ENCODE peak calls at places on chromosomes 1 and 21, in five cellular contexts. One of them, this sample, is unnamed.

GRCh38 chr1:84944767-84945486 is 51.9 kb upstream of the LPAR3 start:
- DNase-seq in breast epithelium: no peak
- DNase-seq in endodermal cell: peak; percentile 85
- DNase-seq in uterus: peak; percentile 54
- DNase-seq in kidney: no peak
- DNase-seq in this sample: peak; percentile 73

GRCh38 chr1:225476100-225476511 is 48.3 kb upstream of the LBR start:
- DNase-seq in uterus: no peak
- DNase-seq in kidney: peak; percentile 46
- DNase-seq in endodermal cell: peak; percentile 30
- DNase-seq in breast epithelium: no peak
- DNase-seq in this sample: peak; percentile 26

GRCh38 chr1:234535763-234536515 is 57.0 kb upstream of the TARBP1 start:
- DNase-seq in kidney: peak; percentile 88
- DNase-seq in uterus: peak; percentile 65
- DNase-seq in endodermal cell: no peak
- DNase-seq in breast epithelium: peak; percentile 76
- DNase-seq in this sample: peak; percentile 90

GRCh38 chr1:234716907-234717375 is 107.0 kb upstream of the IRF2BP2 start:
- DNase-seq in kidney: no peak
- DNase-seq in breast epithelium: no peak
- DNase-seq in uterus: no peak
- DNase-seq in endodermal cell: no peak
- DNase-seq in this sample: no peak

GRCh38 chr1:43994794-43995790 is 3.7 kb downstream of the CCDC24 start:
- DNase-seq in endodermal cell: peak; percentile 91
- DNase-seq in breast epithelium: no peak
- DNase-seq in kidney: no peak
- DNase-seq in uterus: no peak
- DNase-seq in this sample: no peak

GRCh38 chr1:118204648-118205047 is 19.6 kb upstream of the SPAG17 start:
- DNase-seq in breast epithelium: no peak
- DNase-seq in uterus: no peak
- DNase-seq in endodermal cell: no peak
- DNase-seq in kidney: no peak
- DNase-seq in this sample: no peak

GRCh38 chr1:25725482-25725881 is 74.5 kb upstream of the SELENON start:
- DNase-seq in kidney: no peak
- DNase-seq in endodermal cell: peak; percentile 58
- DNase-seq in breast epithelium: no peak
- DNase-seq in uterus: no peak
- DNase-seq in this sample: no peak

GRCh38 chr1:78047631-78048030 is 1.9 kb downstream of the GIPC2 start:
- DNase-seq in kidney: no peak
- DNase-seq in endodermal cell: no peak
- DNase-seq in breast epithelium: no peak
- DNase-seq in uterus: no peak
- DNase-seq in this sample: no peak

GRCh38 chr1:223244366-223245103 is 101.5 kb upstream of the TLR5 start:
- DNase-seq in breast epithelium: no peak
- DNase-seq in uterus: no peak
- DNase-seq in kidney: no peak
- DNase-seq in endodermal cell: no peak
- DNase-seq in this sample: no peak

GRCh38 chr1:63575340-63575826 is 17.8 kb upstream of the PGM1 start:
- DNase-seq in endodermal cell: peak; percentile 61
- DNase-seq in uterus: no peak
- DNase-seq in kidney: no peak
- DNase-seq in breast epithelium: no peak
- DNase-seq in this sample: no peak

GRCh38 chr1:153919879-153920852 is 2.6 kb downstream of the GATAD2B start:
- DNase-seq in kidney: no peak
- DNase-seq in uterus: no peak
- DNase-seq in endodermal cell: peak; percentile 55
- DNase-seq in breast epithelium: no peak
- DNase-seq in this sample: no peak

GRCh38 chr1:177181631-177182291 is 11.0 kb downstream of the BRINP2 start:
- DNase-seq in kidney: peak; percentile 74
- DNase-seq in uterus: peak; percentile 59
- DNase-seq in endodermal cell: peak; percentile 97
- DNase-seq in breast epithelium: no peak
- DNase-seq in this sample: no peak

GRCh38 chr1:212926364-212926757 is 24.0 kb upstream of the VASH2 start:
- DNase-seq in breast epithelium: no peak
- DNase-seq in endodermal cell: peak; percentile 23
- DNase-seq in uterus: no peak
- DNase-seq in kidney: no peak
- DNase-seq in this sample: no peak

GRCh38 chr1:162939035-162939434 is 78.1 kb upstream of the CCDC190 start:
- DNase-seq in uterus: no peak
- DNase-seq in breast epithelium: no peak
- DNase-seq in kidney: no peak
- DNase-seq in endodermal cell: no peak
- DNase-seq in this sample: no peak

GRCh38 chr1:81432654-81433109 is 368.1 kb upstream of the ADGRL2 start:
- DNase-seq in kidney: no peak
- DNase-seq in uterus: no peak
- DNase-seq in endodermal cell: no peak
- DNase-seq in breast epithelium: no peak
- DNase-seq in this sample: no peak

GRCh38 chr1:9852410-9853301 is 28.9 kb upstream of the CLSTN1 start:
- DNase-seq in uterus: no peak
- DNase-seq in breast epithelium: no peak
- DNase-seq in kidney: no peak
- DNase-seq in endodermal cell: peak; percentile 47
- DNase-seq in this sample: peak; percentile 69

GRCh38 chr1:230191079-230191478 is 124.0 kb downstream of the GALNT2 start:
- DNase-seq in endodermal cell: no peak
- DNase-seq in breast epithelium: no peak
- DNase-seq in uterus: peak; percentile 44
- DNase-seq in kidney: no peak
- DNase-seq in this sample: peak; percentile 95

GRCh38 chr21:42843021-42843420 is 36.3 kb downstream of the WDR4 start:
- DNase-seq in uterus: no peak
- DNase-seq in endodermal cell: no peak
- DNase-seq in kidney: peak; percentile 36
- DNase-seq in breast epithelium: no peak
- DNase-seq in this sample: no peak

GRCh38 chr1:29462096-29462495 is 225.8 kb downstream of the PTPRU start:
- DNase-seq in uterus: peak; percentile 4
- DNase-seq in kidney: peak; percentile 35
- DNase-seq in breast epithelium: peak; percentile 34
- DNase-seq in endodermal cell: peak; percentile 32
- DNase-seq in this sample: no peak

GRCh38 chr1:3287656-3288160 is 166.8 kb upstream of the ARHGEF16 start:
- DNase-seq in breast epithelium: no peak
- DNase-seq in uterus: no peak
- DNase-seq in kidney: no peak
- DNase-seq in endodermal cell: no peak
- DNase-seq in this sample: no peak

GRCh38 chr1:38872401-38873026 is 634 bp downstream of the MYCBP start:
- DNase-seq in uterus: no peak
- DNase-seq in breast epithelium: no peak
- DNase-seq in endodermal cell: no peak
- DNase-seq in kidney: no peak
- DNase-seq in this sample: no peak

GRCh38 chr1:194378517-194378916 is 1192.1 kb upstream of the B3GALT2 start:
- DNase-seq in kidney: no peak
- DNase-seq in uterus: no peak
- DNase-seq in endodermal cell: peak; percentile 60
- DNase-seq in breast epithelium: no peak
- DNase-seq in this sample: no peak

GRCh38 chr1:214808845-214809460 is 206.0 kb downstream of the CENPF start:
- DNase-seq in breast epithelium: no peak
- DNase-seq in uterus: no peak
- DNase-seq in kidney: no peak
- DNase-seq in endodermal cell: peak; percentile 49
- DNase-seq in this sample: no peak

GRCh38 chr1:33099290-33100118 is 18.6 kb downstream of the AZIN2 start:
- DNase-seq in uterus: no peak
- DNase-seq in endodermal cell: peak; percentile 88
- DNase-seq in kidney: peak; percentile 69
- DNase-seq in breast epithelium: peak; percentile 69
- DNase-seq in this sample: no peak

GRCh38 chr1:38785285-38786039 is 74.1 kb downstream of the RRAGC start:
- DNase-seq in endodermal cell: no peak
- DNase-seq in breast epithelium: no peak
- DNase-seq in kidney: no peak
- DNase-seq in uterus: no peak
- DNase-seq in this sample: peak; percentile 4

GRCh38 chr1:53348491-53349368 is 20.9 kb upstream of the LRP8 start:
- DNase-seq in uterus: no peak
- DNase-seq in breast epithelium: peak; percentile 40
- DNase-seq in kidney: peak; percentile 71
- DNase-seq in endodermal cell: peak; percentile 56
- DNase-seq in this sample: no peak

GRCh38 chr1:18072066-18072465 is 35.5 kb upstream of the IGSF21 start:
- DNase-seq in endodermal cell: no peak
- DNase-seq in kidney: no peak
- DNase-seq in uterus: no peak
- DNase-seq in breast epithelium: no peak
- DNase-seq in this sample: no peak

GRCh38 chr1:47569681-47570470 is 132.0 kb downstream of the FOXD2 start:
- DNase-seq in breast epithelium: no peak
- DNase-seq in uterus: no peak
- DNase-seq in endodermal cell: peak; percentile 86
- DNase-seq in kidney: no peak
- DNase-seq in this sample: peak; percentile 61

GRCh38 chr21:45670731-45671130 is 27.2 kb downstream of the PCBP3 start:
- DNase-seq in kidney: no peak
- DNase-seq in endodermal cell: no peak
- DNase-seq in breast epithelium: no peak
- DNase-seq in uterus: no peak
- DNase-seq in this sample: no peak

GRCh38 chr1:22055463-22055862 is 3.0 kb downstream of the CDC42 start:
- DNase-seq in breast epithelium: no peak
- DNase-seq in kidney: no peak
- DNase-seq in uterus: no peak
- DNase-seq in endodermal cell: no peak
- DNase-seq in this sample: no peak

GRCh38 chr1:183002797-183003594 is 20.2 kb upstream of the LAMC1 start:
- DNase-seq in kidney: no peak
- DNase-seq in uterus: no peak
- DNase-seq in breast epithelium: no peak
- DNase-seq in endodermal cell: no peak
- DNase-seq in this sample: no peak

GRCh38 chr1:182998482-182998881 is 24.7 kb upstream of the LAMC1 start:
- DNase-seq in uterus: no peak
- DNase-seq in breast epithelium: no peak
- DNase-seq in endodermal cell: no peak
- DNase-seq in kidney: no peak
- DNase-seq in this sample: no peak

GRCh38 chr1:183002267-183002666 is 21.0 kb upstream of the LAMC1 start:
- DNase-seq in kidney: no peak
- DNase-seq in breast epithelium: no peak
- DNase-seq in uterus: no peak
- DNase-seq in endodermal cell: no peak
- DNase-seq in this sample: no peak

GRCh38 chr1:183000563-183000962 is 22.7 kb upstream of the LAMC1 start:
- DNase-seq in endodermal cell: no peak
- DNase-seq in kidney: no peak
- DNase-seq in breast epithelium: no peak
- DNase-seq in uterus: no peak
- DNase-seq in this sample: no peak

DNA sequence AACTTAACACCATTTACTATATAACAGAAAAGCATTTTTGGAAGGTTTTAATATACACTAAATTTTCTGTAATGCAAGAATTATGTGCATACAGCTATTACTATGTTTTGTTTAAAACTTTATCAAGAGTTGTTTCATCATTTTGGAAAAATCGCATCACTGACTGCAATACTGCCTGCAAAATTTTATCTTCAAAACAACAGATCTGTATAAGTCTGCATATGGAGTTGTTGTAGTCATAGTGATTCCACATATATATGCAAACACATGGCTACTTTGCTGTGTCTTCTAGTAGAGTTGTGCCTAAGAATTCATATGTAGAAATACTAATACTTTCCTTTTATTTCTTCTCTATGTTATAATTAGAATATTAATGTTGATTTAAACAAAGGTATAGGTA is 23.1 kb upstream of the LAMC1 start:
- DNase-seq in uterus: no peak
- DNase-seq in endodermal cell: no peak
- DNase-seq in breast epithelium: no peak
- DNase-seq in kidney: no peak
- DNase-seq in this sample: no peak
- H3K27ac ChIP-seq in uterus: no peak overlapping the region
- H3K27ac ChIP-seq in endodermal cell: no peak overlapping the region
- H3K27ac ChIP-seq in breast epithelium: no peak overlapping the region
- H3K27ac ChIP-seq in kidney: no peak overlapping the region
- H3K27ac ChIP-seq in this sample: no peak overlapping the region

GRCh38 chr1:16718908-16719533 is 21.3 kb upstream of the RNU1-4 start:
- DNase-seq in endodermal cell: peak; percentile 42
- DNase-seq in uterus: no peak
- DNase-seq in breast epithelium: peak; percentile 52
- DNase-seq in kidney: peak; percentile 82
- DNase-seq in this sample: no peak

GRCh38 chr1:16720403-16721223 is 19.7 kb upstream of the RNU1-4 start:
- DNase-seq in kidney: peak; percentile 93
- DNase-seq in uterus: no peak
- DNase-seq in endodermal cell: peak; percentile 44
- DNase-seq in breast epithelium: peak; percentile 70
- DNase-seq in this sample: peak; percentile 58

GRCh38 chr1:16719571-16720402 is 20.5 kb upstream of the RNU1-4 start:
- DNase-seq in kidney: peak; percentile 79
- DNase-seq in breast epithelium: peak; percentile 55
- DNase-seq in endodermal cell: peak; percentile 31
- DNase-seq in uterus: no peak
- DNase-seq in this sample: peak; percentile 58

GRCh38 chr1:16716691-16717173 is 23.6 kb upstream of the RNU1-4 start:
- DNase-seq in kidney: peak; percentile 85
- DNase-seq in breast epithelium: peak; percentile 81
- DNase-seq in endodermal cell: peak; percentile 38
- DNase-seq in uterus: no peak
- DNase-seq in this sample: no peak

GRCh38 chr1:16717174-16718108 is 22.9 kb upstream of the RNU1-4 start:
- DNase-seq in endodermal cell: peak; percentile 68
- DNase-seq in uterus: no peak
- DNase-seq in breast epithelium: peak; percentile 73
- DNase-seq in kidney: peak; percentile 95
- DNase-seq in this sample: peak; percentile 58
- H3K4me1 ChIP-seq in endodermal cell: peaks cover 5% of the 10 kb centered on the region
- H3K4me1 ChIP-seq in uterus: no peaks in the 10 kb centered on the region
- H3K4me1 ChIP-seq in breast epithelium: no peaks in the 10 kb centered on the region
- H3K4me1 ChIP-seq in kidney: peaks cover 15% of the 10 kb centered on the region
- H3K4me1 ChIP-seq in this sample: peaks cover 15% of the 10 kb centered on the region

GRCh38 chr1:31943546-31944184 is 5.5 kb upstream of the PTP4A2 start:
- DNase-seq in uterus: no peak
- DNase-seq in kidney: no peak
- DNase-seq in endodermal cell: no peak
- DNase-seq in breast epithelium: no peak
- DNase-seq in this sample: no peak
- H3K27ac ChIP-seq in uterus: peak overlapping the region; percentile 99
- H3K27ac ChIP-seq in kidney: peak overlapping the region; percentile 92
- H3K27ac ChIP-seq in endodermal cell: peak overlapping the region; percentile 80
- H3K27ac ChIP-seq in breast epithelium: peak overlapping the region; percentile 93
- H3K27ac ChIP-seq in this sample: peak overlapping the region; percentile 99

GRCh38 chr1:236137285-236137852 is 5.0 kb upstream of the GPR137B start:
- DNase-seq in breast epithelium: no peak
- DNase-seq in uterus: no peak
- DNase-seq in endodermal cell: no peak
- DNase-seq in kidney: no peak
- DNase-seq in this sample: no peak
- H3K4me1 ChIP-seq in breast epithelium: no peaks in the 10 kb centered on the region
- H3K4me1 ChIP-seq in uterus: no peaks in the 10 kb centered on the region
- H3K4me1 ChIP-seq in endodermal cell: no peaks in the 10 kb centered on the region
- H3K4me1 ChIP-seq in kidney: peaks cover 5% of the 10 kb centered on the region
- H3K4me1 ChIP-seq in this sample: peaks cover 9% of the 10 kb centered on the region

This sample was measured in right atrium auricular region.